ENCODE peak calls at places on chromosomes 3 and 15, in ten cellular contexts. I is Panc1, T is transverse colon, J is psoas muscle, U is right atrium auricular region, F is upper lobe of right lung, V is hepatocyte, G is HepG2, H is uterus, D is adrenal gland. K is an unnamed sample.

GRCh38 chr3:10281951-10282350 is 10.8 kb downstream of the GHRL start:
- DNase-seq in I (no peak), T (no peak), J (no peak), U (no peak), F (no peak), V (no peak), G (no peak), H (no peak), D (peak; percentile 1), K (no peak)

GRCh38 chr3:129560931-129561594 is 18.1 kb downstream of the H1-8 start:
- DNase-seq in I (no peak), T (peak; percentile 57), J (peak; percentile 85), U (peak; percentile 91), F (peak; percentile 82), V (peak; percentile 83), G (no peak), H (peak; percentile 88), D (peak; percentile 83), K (peak; percentile 92)

GRCh38 chr15:68224546-68225250 is 4.8 kb downstream of the CLN6 start:
- DNase-seq in I (no peak), T (no peak), J (no peak), U (peak; percentile 47), F (no peak), V (no peak), G (no peak), H (no peak), D (no peak), K (no peak)

GRCh38 chr3:186124618-186125017 is 15.7 kb upstream of the ETV5 start:
- DNase-seq in I (no peak), T (no peak), J (no peak), U (no peak), F (no peak), V (no peak), G (no peak), H (no peak), D (no peak), K (no peak)

GRCh38 chr3:123757281-123757940 is 126.7 kb downstream of the MYLK start:
- DNase-seq in I (no peak), T (peak; percentile 37), J (peak; percentile 50), U (no peak), F (no peak), V (no peak), G (no peak), H (no peak), D (peak; percentile 59), K (peak; percentile 82)

GRCh38 chr3:176919836-176920760 is 277.2 kb downstream of the TBL1XR1 start:
- DNase-seq in I (no peak), T (no peak), J (no peak), U (no peak), F (no peak), V (peak; percentile 48), G (peak; percentile 18), H (no peak), D (no peak), K (no peak)

GRCh38 chr15:70494861-70495571 is 268.3 kb downstream of the UACA start:
- DNase-seq in I (peak; percentile 80), T (no peak), J (no peak), U (no peak), F (no peak), V (peak; percentile 92), G (peak; percentile 43), H (no peak), D (no peak), K (no peak)

GRCh38 chr3:64896173-64896925 is 208.5 kb upstream of the ADAMTS9 start:
- DNase-seq in I (no peak), T (no peak), J (no peak), U (no peak), F (no peak), V (no peak), G (no peak), H (no peak), D (no peak), K (no peak)

GRCh38 chr15:90103669-90104329 is 1.5 kb upstream of the IDH2 start:
- DNase-seq in I (no peak), T (no peak), J (no peak), U (no peak), F (no peak), V (peak; percentile 44), G (peak; percentile 60), H (no peak), D (no peak), K (no peak)

GRCh38 chr3:134622803-134623365 is 27.9 kb downstream of the KY start:
- DNase-seq in I (no peak), T (no peak), J (no peak), U (peak; percentile 9), F (no peak), V (no peak), G (no peak), H (no peak), D (no peak), K (no peak)

GRCh38 chr3:40871411-40871810 is 327.9 kb upstream of the CTNNB1 start:
- DNase-seq in I (no peak), T (no peak), J (no peak), U (no peak), F (no peak), V (no peak), G (peak; percentile 89), H (no peak), D (no peak), K (no peak)

GRCh38 chr3:40867826-40868225 is 331.5 kb upstream of the CTNNB1 start:
- DNase-seq in I (no peak), T (no peak), J (no peak), U (no peak), F (no peak), V (no peak), G (no peak), H (no peak), D (no peak), K (no peak)

GRCh38 chr3:40872562-40872961 is 326.7 kb upstream of the CTNNB1 start:
- DNase-seq in I (no peak), T (no peak), J (no peak), U (no peak), F (no peak), V (no peak), G (no peak), H (no peak), D (no peak), K (no peak)

GRCh38 chr3:40869013-40869412 is 330.3 kb upstream of the CTNNB1 start:
- DNase-seq in I (no peak), T (no peak), J (no peak), U (no peak), F (no peak), V (no peak), G (no peak), H (no peak), D (no peak), K (no peak)

DNA sequence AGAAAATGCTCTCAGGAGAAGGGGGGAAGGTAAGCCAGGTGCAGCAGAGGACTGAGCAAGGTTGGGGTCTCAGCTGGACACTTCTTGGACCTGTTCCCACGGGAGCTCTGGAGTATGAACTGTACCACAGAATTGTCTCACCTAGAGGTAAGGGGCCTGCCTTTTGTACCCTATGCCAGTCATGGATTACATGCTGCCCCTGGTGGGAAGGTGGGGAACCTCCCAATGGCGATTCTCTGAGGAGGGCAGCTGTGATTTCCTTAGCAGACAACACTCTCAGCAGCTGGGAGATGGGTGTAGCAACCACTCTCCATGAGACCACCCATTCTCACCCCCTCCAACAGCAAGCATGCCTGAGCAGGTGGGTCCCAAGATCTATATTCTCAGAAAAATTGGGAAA is 329.4 kb upstream of the CTNNB1 start:
- DNase-seq in I (no peak), T (no peak), J (no peak), U (no peak), F (no peak), V (no peak), G (no peak), H (no peak), D (no peak), K (no peak)
- TF ChIP-seq CTCF in I (no peak), T (no peak), J (no peak), U (no peak), F (no peak), V (no peak), G (no peak), H (no peak), D (no peak), K (no peak)

GRCh38 chr3:4745240-4745620 is 234.0 kb upstream of the BHLHE40 start:
- DNase-seq in I (no peak), T (no peak), J (no peak), U (no peak), F (no peak), V (no peak), G (no peak), H (no peak), D (no peak), K (no peak)
- H3K4me1 ChIP-seq in I (peaks cover 21% of the 10 kb centered on the region), T (peaks cover 29% of the 10 kb centered on the region), J (peaks cover 26% of the 10 kb centered on the region), U (no peaks in the 10 kb centered on the region), F (peaks cover 29% of the 10 kb centered on the region), V (peaks cover 4% of the 10 kb centered on the region), G (peaks cover 88% of the 10 kb centered on the region), H (peaks cover 8% of the 10 kb centered on the region), D (peaks cover 39% of the 10 kb centered on the region), K (no peaks in the 10 kb centered on the region)

DNA sequence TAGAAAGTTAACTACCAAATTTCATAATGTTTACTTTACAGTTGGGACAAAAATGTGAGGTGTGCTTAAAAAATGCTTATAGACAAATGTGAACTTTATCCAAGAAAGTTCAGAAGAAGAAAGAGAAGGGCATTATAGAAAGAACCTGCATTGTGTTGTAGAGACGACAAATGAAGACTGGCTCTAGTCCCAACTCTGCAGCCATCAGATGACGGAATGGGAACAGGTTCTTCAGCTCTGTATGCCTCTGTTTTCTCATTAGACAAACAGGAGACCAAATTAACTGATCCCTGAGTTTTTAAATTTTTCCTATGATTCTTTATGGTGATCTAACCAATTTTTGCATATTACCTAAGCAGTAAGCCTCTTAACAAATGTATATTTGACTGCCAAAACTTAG is 49.2 kb downstream of the PDZRN3 start:
- DNase-seq in I (no peak), T (no peak), J (no peak), U (no peak), F (no peak), V (no peak), G (no peak), H (no peak), D (no peak), K (no peak)
- TF ChIP-seq CTCF in I (no peak), T (no peak), J (no peak), U (no peak), F (no peak), V (no peak), G (no peak), H (no peak), D (no peak), K (no peak)

GRCh38 chr3:124809039-124809438 is 78.1 kb downstream of the ITGB5 start:
- DNase-seq in I (no peak), T (no peak), J (no peak), U (no peak), F (no peak), V (no peak), G (no peak), H (no peak), D (no peak), K (no peak)

GRCh38 chr3:124812291-124813265 is 74.6 kb downstream of the ITGB5 start:
- DNase-seq in I (peak; percentile 71), T (peak; percentile 79), J (peak; percentile 72), U (peak; percentile 94), F (no peak), V (peak; percentile 84), G (peak; percentile 74), H (peak; percentile 82), D (peak; percentile 43), K (peak; percentile 90)

GRCh38 chr3:124813541-124813940 is 73.6 kb downstream of the ITGB5 start:
- DNase-seq in I (no peak), T (no peak), J (no peak), U (no peak), F (no peak), V (no peak), G (no peak), H (no peak), D (no peak), K (no peak)

GRCh38 chr3:124810970-124811369 is 76.2 kb downstream of the ITGB5 start:
- DNase-seq in I (no peak), T (no peak), J (no peak), U (no peak), F (no peak), V (no peak), G (no peak), H (no peak), D (no peak), K (no peak)

GRCh38 chr3:124811441-124811840 is 75.7 kb downstream of the ITGB5 start:
- DNase-seq in I (no peak), T (no peak), J (no peak), U (no peak), F (no peak), V (no peak), G (no peak), H (no peak), D (no peak), K (no peak)
- H3K4me1 ChIP-seq in I (peaks cover 10% of the 10 kb centered on the region), T (peaks cover 31% of the 10 kb centered on the region), J (peaks cover 49% of the 10 kb centered on the region), U (no peaks in the 10 kb centered on the region), F (peaks cover 24% of the 10 kb centered on the region), V (peaks cover 51% of the 10 kb centered on the region), G (peaks cover 59% of the 10 kb centered on the region), H (peaks cover 31% of the 10 kb centered on the region), D (peaks cover 6% of the 10 kb centered on the region), K (peaks cover 33% of the 10 kb centered on the region)